ENCODE peak calls at places on chromosomes 2 and 18, in ten cellular contexts. V is BE2C, Z is OCI-LY7, X is A549, E is dorsolateral prefrontal cortex, R is mucosa of descending colon, D is left ventricle myocardium inferior, K is HFF-Myc, C is HL-60, G is K562. S is an unnamed sample.

GRCh38 chr2:164438490-164439205 is 182.6 kb downstream of the GRB14 start:
- DNase-seq in R (no peak), E (no peak), X (no peak), V (no peak), K (no peak), G (no peak), D (no peak), C (no peak), Z (no peak), S (no peak)

GRCh38 chr2:216691210-216691741 is 4.1 kb downstream of the IGFBP5 start:
- DNase-seq in G (peak; percentile 69), V (peak; percentile 91), Z (no peak), E (peak; percentile 55), C (no peak), D (peak; percentile 88), X (no peak), R (no peak), K (no peak), S (peak; percentile 81)

GRCh38 chr18:67665266-67665665 is 148.7 kb upstream of the DSEL start:
- DNase-seq in X (no peak), V (no peak), Z (no peak), D (no peak), K (peak; percentile 6), R (no peak), C (no peak), E (no peak), G (no peak), S (peak; percentile 40)

GRCh38 chr2:73263540-73264331 is 20.5 kb downstream of the FBXO41 start:
- DNase-seq in C (no peak), G (no peak), E (no peak), V (no peak), X (no peak), Z (no peak), D (no peak), R (no peak), K (no peak), S (no peak)

GRCh38 chr2:134776836-134777235 is 58.0 kb upstream of the TMEM163 start:
- DNase-seq in R (no peak), G (no peak), V (no peak), C (no peak), E (no peak), Z (no peak), X (no peak), D (no peak), K (no peak), S (no peak)

GRCh38 chr2:39593439-39594393 is 72.0 kb upstream of the TMEM178A start:
- DNase-seq in R (no peak), G (peak; percentile 37), E (no peak), K (peak; percentile 53), D (no peak), X (peak; percentile 79), Z (peak; percentile 26), V (peak; percentile 18), C (peak; percentile 64), S (peak; percentile 92)

GRCh38 chr2:109612991-109613921 is 510 bp downstream of the SEPTIN10 start:
- DNase-seq in C (no peak), E (no peak), Z (no peak), K (no peak), R (peak; percentile 75), V (peak; percentile 4), G (no peak), X (peak; percentile 41), D (peak; percentile 74), S (peak; percentile 78)

GRCh38 chr2:46909771-46910419 is 5.7 kb downstream of the MCFD2 start:
- DNase-seq in D (no peak), X (peak; percentile 85), E (no peak), G (no peak), Z (no peak), K (no peak), C (no peak), V (no peak), R (no peak), S (peak; percentile 74)

GRCh38 chr2:136212426-136213378 is 94.8 kb upstream of the CXCR4 start:
- DNase-seq in X (no peak), V (no peak), D (no peak), Z (peak; percentile 79), E (no peak), R (no peak), G (no peak), K (no peak), C (no peak), S (no peak)

GRCh38 chr2:27796991-27797752 is 25.7 kb downstream of the MRPL33 start:
- DNase-seq in C (peak; percentile 74), R (no peak), D (peak; percentile 63), Z (no peak), E (no peak), G (no peak), V (no peak), X (no peak), K (no peak), S (no peak)

GRCh38 chr2:239222346-239223028 is 178.3 kb downstream of the HDAC4 start:
- DNase-seq in Z (no peak), V (no peak), X (no peak), E (peak; percentile 24), D (no peak), C (peak; percentile 58), G (no peak), R (no peak), K (no peak), S (peak; percentile 88)

GRCh38 chr2:191659198-191659597 is 18.7 kb upstream of the NABP1 start:
- DNase-seq in G (no peak), V (no peak), E (no peak), D (no peak), X (no peak), Z (no peak), C (no peak), R (no peak), K (no peak), S (no peak)

GRCh38 chr2:143258126-143258892 is 129.1 kb downstream of the ARHGAP15 start:
- DNase-seq in V (no peak), C (no peak), E (no peak), X (no peak), Z (peak; percentile 38), K (no peak), G (peak; percentile 4), R (no peak), D (no peak), S (no peak)

GRCh38 chr2:143255899-143256298 is 126.7 kb downstream of the ARHGAP15 start:
- DNase-seq in Z (no peak), C (no peak), V (no peak), G (no peak), D (no peak), E (no peak), R (no peak), K (no peak), X (no peak), S (no peak)

GRCh38 chr2:143251680-143252079 is 122.5 kb downstream of the ARHGAP15 start:
- DNase-seq in E (no peak), R (no peak), V (no peak), C (no peak), K (no peak), X (no peak), Z (no peak), G (no peak), D (no peak), S (no peak)

GRCh38 chr2:143252138-143252907 is 123.1 kb downstream of the ARHGAP15 start:
- DNase-seq in E (no peak), K (no peak), X (no peak), D (no peak), C (no peak), Z (no peak), G (no peak), R (no peak), V (no peak), S (no peak)

GRCh38 chr2:143254108-143254507 is 124.9 kb downstream of the ARHGAP15 start:
- DNase-seq in Z (no peak), G (no peak), X (no peak), E (no peak), V (no peak), K (no peak), D (no peak), C (no peak), R (no peak), S (no peak)
- TF ChIP-seq CTCF in Z (no peak), G (no peak), X (no peak), E (no peak), V (no peak), K (no peak), D (no peak), C (no peak), R (no peak), S (no peak)

DNA sequence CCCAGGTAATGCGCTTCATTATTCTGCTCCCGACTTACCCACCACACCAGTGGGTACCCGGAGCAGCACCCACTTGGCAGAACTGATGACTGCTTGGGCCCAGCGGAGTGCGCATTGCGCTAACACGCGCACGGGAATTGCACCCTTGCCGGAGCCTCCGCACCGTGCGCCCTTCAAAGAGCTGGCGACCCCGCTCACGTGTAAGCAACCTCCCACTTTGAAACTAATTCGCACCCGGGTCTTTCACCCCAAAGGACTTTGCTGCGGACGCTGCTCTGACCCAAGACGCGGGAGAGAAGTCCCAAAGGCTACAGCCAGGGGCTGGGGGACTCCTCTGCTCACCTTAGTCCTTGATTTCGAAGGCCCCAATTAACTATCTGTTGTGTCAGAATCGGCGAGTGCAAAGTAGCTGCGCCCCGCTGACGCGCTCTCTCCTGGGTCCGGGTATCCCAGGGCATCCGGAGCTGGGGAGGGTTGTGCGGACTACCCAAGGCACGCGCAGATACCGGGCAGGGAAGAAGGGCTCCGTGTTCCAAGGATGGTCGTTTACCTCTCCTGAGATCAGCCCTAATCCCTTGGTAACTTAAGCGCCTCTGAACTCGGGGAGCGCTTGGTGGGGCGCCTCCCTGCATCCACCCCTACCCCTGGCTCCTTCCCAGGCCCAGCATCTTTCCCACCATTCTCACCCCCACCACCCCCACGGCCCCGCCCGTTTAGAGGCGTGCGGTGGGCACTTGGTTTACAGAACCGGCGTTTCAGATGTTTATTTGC is 13.1 kb upstream of the SATB2 start:
- DNase-seq in V (no peak), C (no peak), X (no peak), D (no peak), Z (no peak), K (no peak), E (no peak), G (no peak), R (peak; percentile 50), S (no peak)
- H3K4me3 ChIP-seq in V (no peak overlapping the region), C (no peak overlapping the region), X (peak overlapping the region; percentile 35), D (peak overlapping the region; percentile 17), Z (no peak overlapping the region), K (no peak overlapping the region), E (peak overlapping the region; percentile 39), G (peak overlapping the region; percentile 21), R (peak overlapping the region; percentile 28), S (peak overlapping the region; percentile 35)

GRCh38 chr18:11859903-11860407 is 8.7 kb downstream of the CHMP1B start:
- DNase-seq in V (no peak), X (peak; percentile 92), C (no peak), E (no peak), Z (no peak), K (no peak), G (peak; percentile 46), R (no peak), D (no peak), S (peak; percentile 75)
- TF ChIP-seq CTCF in V (no peak), X (peak; percentile 27), C (no peak), E (no peak), Z (no peak), K (peak; percentile 12), G (peak; percentile 29), R (no peak), D (no peak), S (peak; percentile 42)

DNA sequence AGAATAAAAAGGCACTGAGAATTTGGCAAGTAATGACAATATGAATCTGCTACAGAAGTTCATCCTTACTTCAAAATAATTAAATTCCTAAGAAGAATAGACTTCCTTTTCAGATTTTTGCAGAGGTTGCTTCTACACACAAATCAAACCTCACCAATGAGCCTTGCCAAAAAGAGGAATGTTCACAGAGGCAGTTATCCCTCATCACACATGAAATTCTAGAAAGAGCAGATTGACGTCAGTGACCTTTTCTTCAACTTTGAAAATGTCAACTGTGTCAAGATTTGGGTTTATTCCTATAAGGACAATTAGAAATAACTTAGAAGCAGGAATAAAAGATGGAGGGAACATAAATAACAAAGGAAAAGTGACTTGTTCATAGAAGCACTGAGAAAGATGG is 64.6 kb downstream of the MBD2 start:
- DNase-seq in K (no peak), V (no peak), Z (no peak), X (no peak), R (no peak), C (no peak), G (no peak), E (no peak), D (no peak), S (no peak)
- H3K4me3 ChIP-seq in K (no peak overlapping the region), V (no peak overlapping the region), Z (no peak overlapping the region), X (no peak overlapping the region), R (no peak overlapping the region), C (no peak overlapping the region), G (no peak overlapping the region), E (no peak overlapping the region), D (no peak overlapping the region), S (no peak overlapping the region)

S was measured in fibroblast of the aortic adventitia.